ENCODE peak calls at places on chromosomes 16 and 17, in five cellular contexts. X is uterus, T is OCI-LY7, I is breast epithelium, V is gastrocnemius medialis. F is an unnamed sample. For H3K4me1, the result is how much of the 10 kb centered on the place peaks cover.

GRCh38 chr16:58026139-58026704 is 668 bp downstream of the MMP15 start:
- DNase-seq in T (no peak), I (no peak), V (peak), X (no peak), F (peak)

GRCh38 chr17:79154446-79154845 is 79.8 kb downstream of the ENGASE start:
- DNase-seq in X (no peak), V (no peak), T (no peak), I (no peak), F (no peak)

GRCh38 chr16:10601444-10602401 is 21.3 kb upstream of the EMP2 start:
- DNase-seq in X (no peak), I (peak), T (no peak), V (no peak), F (no peak)

GRCh38 chr17:46039592-46040186 is 40.6 kb downstream of the STH start:
- DNase-seq in V (peak), I (no peak), X (no peak), T (no peak), F (no peak)

GRCh38 chr16:50313596-50314483 is 47.5 kb downstream of the ADCY7 start:
- DNase-seq in X (no peak), T (no peak), V (peak), I (no peak), F (no peak)

GRCh38 chr16:3514621-3515020 is 13.8 kb downstream of the CLUAP1 start:
- DNase-seq in X (no peak), V (no peak), I (peak), T (no peak), F (no peak)

GRCh38 chr17:35726609-35727460 is 4.6 kb upstream of the RASL10B start:
- DNase-seq in I (no peak), V (no peak), T (peak), X (peak), F (no peak)

GRCh38 chr16:69839798-69840409 is 77.8 kb downstream of the WWP2 start:
- DNase-seq in X (peak), V (peak), T (no peak), I (peak), F (no peak)

GRCh38 chr16:26598061-26598460 is 468.7 kb upstream of the C16orf82 start:
- DNase-seq in X (no peak), I (no peak), T (no peak), V (no peak), F (peak)

GRCh38 chr16:84960942-84961341 is 50.4 kb downstream of the ZDHHC7 start:
- DNase-seq in X (no peak), I (no peak), T (no peak), V (no peak), F (no peak)

GRCh38 chr17:18380471-18381157 is 3.0 kb downstream of the EVPLL start:
- DNase-seq in X (no peak), T (no peak), I (no peak), V (no peak), F (no peak)

GRCh38 chr16:24717411-24717810 is 12.0 kb upstream of the TNRC6A start:
- DNase-seq in I (no peak), V (no peak), X (no peak), T (no peak), F (no peak)

GRCh38 chr16:11253009-11253994 is 2.7 kb downstream of the SOCS1 start:
- DNase-seq in T (peak), I (no peak), V (no peak), X (no peak), F (no peak)

GRCh38 chr16:48383877-48384304 is 1.3 kb downstream of the SIAH1 start:
- DNase-seq in V (no peak), I (no peak), X (no peak), T (peak), F (peak)

GRCh38 chr16:70714526-70715112 is 28.8 kb upstream of the MTSS2 start:
- DNase-seq in T (no peak), V (no peak), I (no peak), X (no peak), F (no peak)

GRCh38 chr17:79632432-79632735 is 21.5 kb upstream of the RBFOX3 start:
- DNase-seq in T (no peak), V (no peak), I (peak), X (peak), F (no peak)

GRCh38 chr16:20969386-20969785 is 68.8 kb downstream of the LYRM1 start:
- DNase-seq in T (no peak), I (no peak), V (no peak), X (no peak), F (no peak)

GRCh38 chr17:57949649-57950048 is 5.6 kb downstream of the CUEDC1 start:
- DNase-seq in V (no peak), X (no peak), I (no peak), T (no peak), F (no peak)

GRCh38 chr16:31502981-31503380 is 5.2 kb downstream of the RUSF1 start:
- DNase-seq in T (no peak), X (no peak), I (no peak), V (no peak), F (no peak)

GRCh38 chr17:77770331-77771105 is 188.0 kb upstream of the TNRC6C start:
- DNase-seq in X (no peak), T (no peak), V (no peak), I (no peak), F (no peak)

GRCh38 chr17:4838306-4838785 is 5.2 kb downstream of the MINK1 start:
- DNase-seq in T (no peak), I (no peak), V (no peak), X (no peak), F (no peak)

GRCh38 chr17:8288336-8289102 is at the start of gene RANGRF:
- DNase-seq in I (peak), X (peak), V (peak), T (peak), F (peak)

GRCh38 chr16:47613251-47613650 is 152.1 kb downstream of the PHKB start:
- DNase-seq in I (no peak), X (no peak), V (no peak), T (no peak), F (no peak)

GRCh38 chr16:89448656-89449055 is 41.7 kb downstream of the ANKRD11 start:
- DNase-seq in V (peak), T (no peak), X (no peak), I (no peak), F (no peak)
- H3K4me1 ChIP-seq in V (half or more), T (half or more), X (under half), I (under half), F (half or more)

GRCh38 chr16:56389554-56389953 is 35.8 kb downstream of the AMFR start:
- DNase-seq in T (no peak), I (no peak), V (no peak), X (no peak), F (no peak)
- H3K4me3 ChIP-seq in T (no peak), I (no peak), V (no peak), X (no peak), F (no peak)

DNA sequence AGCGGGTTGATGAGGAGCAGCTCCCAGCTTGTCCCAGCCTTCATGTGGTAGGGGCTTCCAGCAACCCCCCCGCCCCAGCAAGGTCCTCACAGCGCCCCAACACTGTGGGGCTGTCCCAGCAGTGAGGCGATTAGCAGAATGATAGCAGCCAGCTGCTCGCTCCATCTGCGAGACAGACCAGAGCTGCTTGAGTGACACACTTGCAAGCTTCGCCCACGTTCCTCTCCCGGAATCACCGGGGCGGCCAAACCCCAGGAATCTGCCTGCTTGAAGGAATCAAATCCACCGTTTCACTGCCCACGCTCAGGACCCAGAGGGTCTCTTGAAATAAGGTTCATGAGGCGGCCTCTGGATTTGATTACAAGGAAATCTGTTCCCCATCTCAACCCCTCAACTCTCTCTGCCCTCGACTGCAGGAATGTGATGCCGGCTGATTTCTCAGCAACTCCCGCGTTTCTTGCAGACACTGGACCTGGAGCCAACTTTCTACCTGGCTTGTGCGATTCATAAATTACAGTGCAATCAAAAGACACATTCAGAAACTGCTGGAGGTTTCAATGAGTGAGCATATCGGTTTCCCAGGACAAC is 356.0 kb downstream of the C16orf95 start:
- DNase-seq in X (no peak), I (no peak), T (no peak), V (no peak), F (no peak)
- H3K4me1 ChIP-seq in X (under half), I (under half), T (under half), V (under half), F (under half)

GRCh38 chr17:63960430-63960829 is 12.3 kb downstream of the SCN4A start:
- DNase-seq in T (no peak), X (no peak), V (no peak), I (no peak), F (no peak)
- H3K4me3 ChIP-seq in T (peak), X (no peak), V (peak), I (peak), F (no peak)

GRCh38 chr17:43069368-43069898 is 44.4 kb downstream of the RND2 start:
- DNase-seq in X (no peak), I (no peak), T (no peak), V (no peak), F (no peak)
- H3K4me1 ChIP-seq in X (under half), I (under half), T (under half), V (under half), F (under half)

DNA sequence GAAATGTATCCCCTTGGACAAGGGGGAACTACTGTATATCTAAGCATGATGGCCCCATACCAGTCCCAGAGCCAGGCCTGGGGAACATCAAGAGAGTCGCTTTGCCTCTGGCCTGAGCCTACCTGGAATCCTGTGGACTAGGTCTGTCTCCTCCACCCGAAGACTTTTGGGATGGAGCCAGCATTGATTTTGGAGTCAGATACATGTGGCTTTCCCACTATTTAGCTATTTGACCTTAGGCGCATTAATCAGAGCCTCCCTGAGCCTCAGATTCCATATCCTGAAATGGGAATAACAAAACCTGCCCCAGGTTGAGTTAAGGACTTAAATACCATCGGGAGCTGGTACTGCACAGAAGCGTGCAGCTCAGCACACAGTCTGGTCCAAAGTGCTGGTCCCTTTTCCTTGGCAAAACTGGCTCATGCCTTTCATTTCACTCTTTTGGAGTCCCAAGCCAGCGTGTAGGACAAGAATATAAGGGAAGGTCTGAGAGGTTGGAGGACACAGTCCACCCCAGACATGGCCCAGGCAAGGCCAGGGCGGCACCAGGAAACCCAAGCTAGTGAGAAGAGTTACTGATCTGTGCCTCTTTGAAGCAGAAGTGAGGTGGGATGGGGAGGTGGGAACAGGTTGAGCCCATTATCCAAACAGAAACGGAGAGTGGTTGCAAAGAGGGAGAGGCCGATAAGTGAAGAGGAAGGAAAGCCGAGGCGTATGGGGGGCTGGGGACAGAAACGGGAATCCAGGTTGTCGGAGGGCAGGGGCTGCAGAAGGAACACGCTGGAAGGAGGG is 993 bp downstream of the FA2H start:
- DNase-seq in T (no peak), X (no peak), I (no peak), V (no peak), F (no peak)
- H3K4me3 ChIP-seq in T (peak), X (peak), I (no peak), V (no peak), F (no peak)

DNA sequence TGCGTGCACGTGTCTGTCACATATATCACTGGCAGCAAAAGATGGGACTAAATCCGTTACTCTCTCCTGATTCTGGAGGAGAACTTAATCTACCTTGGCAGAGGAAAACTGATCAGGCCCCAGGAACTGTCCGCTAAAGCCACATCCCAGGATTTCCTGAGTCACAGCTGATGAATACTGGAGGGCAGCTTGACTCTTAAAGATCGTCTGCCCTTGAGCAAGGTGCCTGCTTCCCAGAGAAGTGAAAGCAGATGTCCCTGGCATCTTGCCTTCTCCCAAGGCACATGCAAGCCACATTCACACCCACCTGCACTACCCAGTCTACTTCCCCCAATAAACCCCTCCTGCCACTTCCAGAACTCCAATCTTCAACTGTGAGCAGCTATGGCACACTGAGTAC is 99.8 kb downstream of the CPPED1 start:
- DNase-seq in X (no peak), T (no peak), I (no peak), V (no peak), F (no peak)
- H3K4me1 ChIP-seq in X (under half), T (under half), I (under half), V (under half), F (under half)